ENCODE peak calls at places on chromosomes 3 and 15, in five cellular contexts. D is cardiac muscle cell, F is esophagus muscularis mucosa, A is ovary, J is foreskin fibroblast. Q is an unnamed sample.

GRCh38 chr3:185283374-185283935 is 29.6 kb upstream of the EHHADH start:
- DNase-seq in D (peak), F (no peak), A (no peak), J (no peak), Q (no peak)

GRCh38 chr3:119257654-119258410 is 17.2 kb upstream of the B4GALT4 start:
- DNase-seq in D (peak), F (no peak), A (no peak), J (peak), Q (no peak)

GRCh38 chr3:179589143-179589542 is 15.3 kb downstream of the MRPL47 start:
- DNase-seq in D (peak), F (no peak), A (no peak), J (no peak), Q (no peak)

GRCh38 chr3:181178991-181179390 is 189.5 kb upstream of the DNAJC19 start:
- DNase-seq in D (no peak), F (no peak), A (no peak), J (no peak), Q (no peak)

GRCh38 chr15:75100679-75101078 is 77.3 kb downstream of the PPCDC start:
- DNase-seq in D (no peak), F (no peak), A (no peak), J (no peak), Q (no peak)

GRCh38 chr3:17645074-17645698 is 97.2 kb downstream of the TBC1D5 start:
- DNase-seq in D (peak), F (no peak), A (no peak), J (peak), Q (peak)

GRCh38 chr3:34957707-34958106 is 681.6 kb upstream of the ARPP21 start:
- DNase-seq in D (peak), F (no peak), A (no peak), J (no peak), Q (no peak)

GRCh38 chr3:17094551-17094950 is 209.8 kb downstream of the PLCL2 start:
- DNase-seq in D (no peak), F (no peak), A (no peak), J (no peak), Q (no peak)

GRCh38 chr3:7075901-7076300 is 215.0 kb downstream of the GRM7 start:
- DNase-seq in D (no peak), F (no peak), A (no peak), J (no peak), Q (no peak)

GRCh38 chr15:31464216-31465082 is 137.8 kb downstream of the KLF13 start:
- DNase-seq in D (no peak), F (no peak), A (no peak), J (no peak), Q (no peak)

GRCh38 chr3:72353236-72354105 is 494.8 kb downstream of the SHQ1 start:
- DNase-seq in D (no peak), F (no peak), A (no peak), J (peak), Q (no peak)

GRCh38 chr15:70486451-70487379 is 276.6 kb downstream of the UACA start:
- DNase-seq in D (peak), F (no peak), A (no peak), J (no peak), Q (peak)

GRCh38 chr15:66830358-66830757 is 128.3 kb downstream of the SMAD6 start:
- DNase-seq in D (peak), F (no peak), A (no peak), J (peak), Q (no peak)

GRCh38 chr3:109353057-109353456 is 15.7 kb upstream of the DPPA4 start:
- DNase-seq in D (peak), F (no peak), A (no peak), J (no peak), Q (no peak)

GRCh38 chr3:56536735-56537134 is 20.2 kb upstream of the CCDC66 start:
- DNase-seq in D (no peak), F (no peak), A (no peak), J (no peak), Q (no peak)

GRCh38 chr3:15520804-15521572 is 518 bp downstream of the COLQ start:
- DNase-seq in D (no peak), F (no peak), A (no peak), J (no peak), Q (no peak)

GRCh38 chr3:187051724-187052364 is 87.5 kb downstream of the RPL39L start:
- DNase-seq in D (no peak), F (no peak), A (no peak), J (no peak), Q (no peak)

GRCh38 chr3:22862111-22862510 is 341.0 kb upstream of the UBE2E2 start:
- DNase-seq in D (no peak), F (no peak), A (no peak), J (no peak), Q (no peak)

GRCh38 chr3:142502187-142502985 is 54.5 kb upstream of the XRN1 start:
- DNase-seq in D (no peak), F (no peak), A (no peak), J (no peak), Q (no peak)

GRCh38 chr3:33433843-33434242 is 6.4 kb downstream of the UBP1 start:
- DNase-seq in D (peak), F (no peak), A (no peak), J (peak), Q (no peak)

GRCh38 chr3:195549001-195549400 is 5.9 kb upstream of the PPP1R2 start:
- DNase-seq in D (no peak), F (peak), A (no peak), J (no peak), Q (no peak)

GRCh38 chr3:179653777-179654117 is 907 bp downstream of the USP13 start:
- DNase-seq in D (no peak), F (no peak), A (peak), J (no peak), Q (no peak)

GRCh38 chr3:128491071-128491899 is 1.7 kb downstream of the GATA2 start:
- DNase-seq in D (no peak), F (no peak), A (peak), J (no peak), Q (no peak)

GRCh38 chr3:14780927-14781507 is 37.7 kb upstream of the FGD5 start:
- DNase-seq in D (peak), F (no peak), A (peak), J (peak), Q (no peak)

GRCh38 chr3:65871305-65872141 is 167.2 kb downstream of the MAGI1 start:
- DNase-seq in D (no peak), F (peak), A (peak), J (no peak), Q (no peak)

GRCh38 chr3:67109651-67110204 is 111.6 kb downstream of the KBTBD8 start:
- DNase-seq in D (peak), F (no peak), A (no peak), J (peak), Q (peak)

GRCh38 chr3:67245545-67245944 is 247.4 kb downstream of the KBTBD8 start:
- DNase-seq in D (no peak), F (no peak), A (no peak), J (no peak), Q (no peak)

GRCh38 chr3:172586447-172586846 is 63.2 kb upstream of the TNFSF10 start:
- DNase-seq in D (peak), F (no peak), A (no peak), J (no peak), Q (no peak)

GRCh38 chr3:46629571-46630517 is 17.5 kb downstream of the FAM240A start:
- DNase-seq in D (peak), F (peak), A (peak), J (peak), Q (peak)

GRCh38 chr15:85771781-85772445 is 22.8 kb downstream of the KLHL25 start:
- DNase-seq in D (peak), F (no peak), A (peak), J (peak), Q (peak)

GRCh38 chr15:81285461-81285860 is 38.5 kb downstream of the STARD5 start:
- DNase-seq in D (no peak), F (no peak), A (no peak), J (no peak), Q (no peak)

GRCh38 chr15:68278345-68279217 is 1.0 kb downstream of the FEM1B start:
- DNase-seq in D (peak), F (no peak), A (no peak), J (peak), Q (no peak)

GRCh38 chr15:70584838-70585706 is 178.3 kb downstream of the UACA start:
- DNase-seq in D (no peak), F (no peak), A (no peak), J (peak), Q (no peak)

GRCh38 chr15:42199126-42199525 is 9.0 kb downstream of the VPS39 start:
- DNase-seq in D (no peak), F (no peak), A (no peak), J (peak), Q (no peak)

GRCh38 chr3:66531256-66531655 is 30.4 kb upstream of the LRIG1 start:
- DNase-seq in D (no peak), F (no peak), A (no peak), J (no peak), Q (no peak)

GRCh38 chr3:156732715-156733114 is 58.3 kb downstream of the TIPARP start:
- DNase-seq in D (no peak), F (peak), A (no peak), J (no peak), Q (no peak)

GRCh38 chr3:163622384-163622783 is 1455.9 kb downstream of the SI start:
- DNase-seq in D (no peak), F (no peak), A (no peak), J (no peak), Q (no peak)
- TF ChIP-seq CTCF in D (no peak), F (no peak), A (no peak), J (no peak), Q (no peak)

GRCh38 chr3:101544181-101544850 is 17.4 kb upstream of the TRMT10C start:
- DNase-seq in D (no peak), F (no peak), A (no peak), J (no peak), Q (no peak)
- TF ChIP-seq CTCF in D (peak), F (no peak), A (no peak), J (no peak), Q (no peak)

DNA sequence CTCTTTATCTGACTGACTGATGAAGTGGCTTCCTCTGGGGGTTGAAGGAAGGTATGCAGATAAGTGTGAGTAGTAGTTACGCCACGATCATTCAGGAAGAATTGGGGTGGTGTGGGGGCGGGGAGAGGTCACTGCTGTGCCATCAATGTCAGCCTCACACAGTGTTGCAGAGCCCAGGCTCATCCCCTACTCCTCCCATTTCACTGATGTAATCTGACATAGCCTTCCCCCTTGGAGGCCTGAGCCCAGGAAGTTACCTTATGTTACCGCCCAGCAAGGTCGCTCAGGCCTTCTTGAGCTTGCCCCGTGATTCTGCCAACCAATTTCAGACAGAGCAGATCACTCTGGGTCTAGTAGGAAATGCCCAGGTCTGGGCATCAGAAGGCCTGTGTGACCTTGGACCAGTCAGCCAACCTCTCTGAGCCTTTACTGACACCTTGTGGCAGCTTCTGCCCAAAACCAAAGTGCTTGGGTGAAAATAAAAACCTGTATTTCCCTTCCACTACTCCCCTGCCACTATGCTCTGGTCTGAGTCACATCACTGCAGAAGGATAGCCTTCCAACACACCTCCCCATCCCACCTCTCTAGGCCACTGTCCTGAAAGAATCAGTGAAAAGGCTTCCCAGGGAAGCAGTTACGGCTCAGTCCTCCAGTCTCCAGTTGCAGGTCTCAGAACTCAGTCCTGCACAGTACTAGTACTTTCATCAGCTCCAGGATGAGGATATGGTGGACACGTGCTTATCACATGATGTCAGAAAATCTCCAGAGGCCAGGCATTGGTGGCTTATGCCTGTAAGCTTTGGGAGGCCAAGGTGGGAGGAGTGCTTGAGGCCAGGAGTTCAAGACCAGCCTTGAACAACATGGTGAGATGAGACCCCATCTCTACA is 28.1 kb upstream of the INSYN1 start:
- DNase-seq in D (peak), F (no peak), A (no peak), J (peak), Q (no peak)
- TF ChIP-seq CTCF in D (peak), F (no peak), A (no peak), J (peak), Q (peak)

GRCh38 chr15:78000089-78000926 is 77.2 kb downstream of the TBC1D2B start:
- DNase-seq in D (peak), F (no peak), A (peak), J (peak), Q (no peak)
- TF ChIP-seq CTCF in D (peak), F (peak), A (no peak), J (peak), Q (peak)

DNA sequence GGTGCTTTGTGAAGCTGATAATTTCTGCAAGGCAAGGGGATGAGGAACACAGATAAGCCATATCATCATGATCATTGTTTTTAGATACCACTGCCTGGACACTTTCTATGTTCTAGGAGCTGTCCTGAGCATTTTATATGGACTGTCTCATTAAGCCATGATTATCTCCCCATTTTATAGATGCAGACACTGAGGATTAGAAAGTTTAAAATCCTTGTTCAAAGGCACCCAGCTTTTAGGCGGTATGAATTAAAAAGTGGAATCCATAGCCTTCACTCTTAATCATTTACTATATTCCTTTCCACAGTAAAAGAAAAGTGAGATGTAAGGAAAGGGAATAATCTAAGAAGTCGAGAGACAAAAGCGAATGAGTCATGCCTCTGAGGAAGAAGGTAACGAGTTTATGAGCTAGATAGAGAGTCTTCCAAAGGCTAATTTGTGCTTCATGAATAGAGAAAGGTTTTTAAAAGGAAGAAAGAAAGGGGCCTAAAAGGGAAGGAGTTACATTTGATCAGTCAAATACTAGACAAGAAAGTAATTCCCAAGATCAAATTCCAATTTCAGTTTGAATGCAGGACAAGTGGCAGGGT is 856.0 kb downstream of the FHIT start:
- DNase-seq in D (no peak), F (no peak), A (no peak), J (no peak), Q (no peak)
- TF ChIP-seq CTCF in D (no peak), F (no peak), A (no peak), J (no peak), Q (no peak)

DNA sequence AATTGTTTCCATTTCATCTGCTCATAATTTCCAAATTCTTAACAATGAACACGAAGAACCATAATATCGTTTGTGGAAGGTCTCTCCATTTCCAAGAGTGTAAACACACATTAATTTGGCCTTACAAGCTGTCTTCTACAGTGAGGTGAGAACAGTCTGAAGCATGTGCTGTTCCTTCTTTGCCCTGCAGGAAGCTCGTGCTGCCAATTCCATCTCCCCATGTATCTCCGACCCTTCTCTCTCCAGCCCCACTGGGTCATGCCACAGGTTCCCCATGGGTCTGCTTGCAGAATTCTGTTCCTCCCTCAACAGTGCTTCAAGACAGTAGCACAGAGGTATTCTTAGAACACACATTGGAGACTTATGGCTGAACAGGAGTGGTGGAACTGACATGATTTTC is 70.5 kb downstream of the CHSY1 start:
- DNase-seq in D (no peak), F (no peak), A (no peak), J (no peak), Q (no peak)
- TF ChIP-seq CTCF in D (no peak), F (no peak), A (no peak), J (no peak), Q (no peak)